ENCODE peak calls at places on chromosomes 13 and 19, in nine cellular contexts. X is pancreas, Y is heart left ventricle, C is ovary, V is PC-9, F is body of pancreas, M is right lobe of liver, D is RWPE2, J is ascending aorta. E is an unnamed sample.

GRCh38 chr13:113962386-113962785 is 11.5 kb downstream of the C13orf46 start:
- DNase-seq in X (no peak), Y (peak; percentile 5), C (no peak), V (no peak), F (peak; percentile 2), M (peak; percentile 4), D (peak; percentile 9), J (no peak), E (no peak)

GRCh38 chr13:34294483-34295129 is 476.7 kb downstream of the RFC3 start:
- DNase-seq in X (no peak), Y (peak; percentile 38), C (no peak), V (no peak), F (peak; percentile 14), M (no peak), D (no peak), J (no peak), E (peak; percentile 33)

GRCh38 chr19:3538965-3539742 is at the start of gene TEKTIP1:
- DNase-seq in X (no peak), Y (no peak), C (no peak), V (no peak), F (no peak), M (no peak), D (no peak), J (no peak), E (no peak)

GRCh38 chr13:107846642-107847041 is 368.7 kb downstream of the LIG4 start:
- DNase-seq in X (no peak), Y (no peak), C (no peak), V (no peak), F (no peak), M (no peak), D (no peak), J (no peak), E (no peak)

GRCh38 chr13:36914648-36915047 is 5.4 kb downstream of the SMAD9 start:
- DNase-seq in X (no peak), Y (no peak), C (no peak), V (no peak), F (no peak), M (no peak), D (no peak), J (no peak), E (no peak)

GRCh38 chr13:31000889-31001288 is 68.4 kb downstream of the TEX26 start:
- DNase-seq in X (no peak), Y (no peak), C (no peak), V (no peak), F (no peak), M (no peak), D (no peak), J (no peak), E (no peak)

GRCh38 chr13:46405457-46405856 is 18.4 kb upstream of the RUBCNL start:
- DNase-seq in X (no peak), Y (no peak), C (no peak), V (no peak), F (no peak), M (no peak), D (no peak), J (no peak), E (no peak)

GRCh38 chr13:104442541-104442940 is 1376.3 kb upstream of the SLC10A2 start:
- DNase-seq in X (no peak), Y (no peak), C (no peak), V (no peak), F (no peak), M (no peak), D (no peak), J (no peak), E (no peak)

GRCh38 chr19:57830071-57830602 is at the start of gene ZNF587B:
- DNase-seq in X (no peak), Y (peak; percentile 72), C (peak; percentile 79), V (no peak), F (peak; percentile 58), M (peak; percentile 44), D (no peak), J (peak; percentile 72), E (peak; percentile 85)

GRCh38 chr13:24997367-24997967 is 98.5 kb upstream of the PABPC3 start:
- DNase-seq in X (no peak), Y (no peak), C (no peak), V (no peak), F (no peak), M (no peak), D (no peak), J (no peak), E (no peak)

GRCh38 chr19:27974082-27974513 is 1238.9 kb downstream of the UQCRFS1 start:
- DNase-seq in X (peak; percentile 23), Y (no peak), C (no peak), V (no peak), F (peak; percentile 57), M (peak; percentile 25), D (no peak), J (no peak), E (no peak)

GRCh38 chr19:41462497-41462896 is 19.5 kb downstream of the ERICH4 start:
- DNase-seq in X (no peak), Y (no peak), C (no peak), V (no peak), F (no peak), M (no peak), D (no peak), J (no peak), E (no peak)

GRCh38 chr19:6935069-6935468 is 47.7 kb downstream of the ADGRE1 start:
- DNase-seq in X (no peak), Y (no peak), C (no peak), V (no peak), F (no peak), M (no peak), D (no peak), J (no peak), E (no peak)

GRCh38 chr19:6935618-6936017 is 48.2 kb downstream of the ADGRE1 start:
- DNase-seq in X (no peak), Y (no peak), C (no peak), V (no peak), F (no peak), M (no peak), D (no peak), J (no peak), E (no peak)

GRCh38 chr19:6925801-6926751 is 38.7 kb downstream of the ADGRE1 start:
- DNase-seq in X (no peak), Y (no peak), C (no peak), V (no peak), F (no peak), M (no peak), D (no peak), J (no peak), E (no peak)

GRCh38 chr19:6930190-6930589 is 42.8 kb downstream of the ADGRE1 start:
- DNase-seq in X (no peak), Y (no peak), C (no peak), V (no peak), F (no peak), M (no peak), D (no peak), J (no peak), E (no peak)
- H3K9me3 ChIP-seq in X (no peaks in the 10 kb centered on the region), Y (peaks cover 42% of the 10 kb centered on the region), C (no peaks in the 10 kb centered on the region), V (peaks cover 3% of the 10 kb centered on the region), F (no peaks in the 10 kb centered on the region), M (no peaks in the 10 kb centered on the region), D (no peaks in the 10 kb centered on the region), J (peaks cover 14% of the 10 kb centered on the region), E (no peaks in the 10 kb centered on the region)

DNA sequence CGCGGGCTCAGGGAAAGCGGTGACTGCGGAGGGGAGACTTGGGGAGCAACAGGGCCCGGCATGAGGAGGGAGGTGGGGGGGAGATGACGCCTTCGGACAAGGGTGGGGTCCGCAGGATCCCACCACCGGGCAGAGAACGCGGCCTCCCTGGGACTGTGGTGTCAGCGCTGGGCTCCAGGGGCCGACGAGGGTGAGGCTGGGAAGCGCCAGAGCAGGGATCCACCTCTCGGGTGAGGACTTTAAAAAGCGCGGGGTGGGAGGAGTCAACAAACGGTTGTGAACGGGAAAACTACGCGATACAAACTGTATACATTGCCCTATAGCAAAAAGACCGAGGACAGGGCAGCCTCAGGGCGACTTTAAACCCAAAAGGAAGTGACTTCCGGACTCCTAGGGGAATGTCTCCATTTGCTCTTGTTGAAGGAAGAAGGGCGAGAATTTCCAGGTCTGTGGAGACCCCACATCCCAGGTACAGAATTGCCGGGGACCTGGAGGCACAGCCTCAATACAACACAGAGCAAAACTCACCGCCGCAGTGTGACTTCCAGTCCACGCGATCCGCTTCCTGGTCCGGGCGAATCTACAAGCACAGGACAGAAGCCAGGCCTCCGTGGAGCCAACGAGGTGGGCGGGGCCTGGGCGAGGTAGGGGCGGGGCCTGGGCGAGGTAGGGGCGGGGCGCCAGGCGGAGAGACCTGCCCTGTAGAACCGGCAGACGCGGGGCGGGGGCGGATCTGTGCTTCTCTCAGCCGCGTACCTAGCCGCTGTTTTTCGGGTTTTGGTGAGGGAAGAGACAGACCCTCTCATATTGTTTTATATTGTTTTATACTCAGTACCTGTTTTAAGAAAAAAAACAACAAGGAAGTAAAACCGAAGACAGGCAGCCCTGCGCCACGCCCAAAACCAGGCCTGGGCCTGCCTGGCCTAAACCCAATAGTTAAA is at the start of gene ZNF888:
- DNase-seq in X (peak; percentile 87), Y (peak; percentile 87), C (peak; percentile 90), V (peak; percentile 75), F (peak; percentile 93), M (peak; percentile 83), D (peak; percentile 81), J (peak; percentile 96), E (peak; percentile 90)
- H3K4me3 ChIP-seq in X (peak within 1 kb of the TSS; percentile 52), Y (peak within 1 kb of the TSS; percentile 75), C (peak within 1 kb of the TSS; percentile 60), V (peak within 1 kb of the TSS; percentile 96), F (peak within 1 kb of the TSS; percentile 28), M (peak within 1 kb of the TSS; percentile 50), D (peak within 1 kb of the TSS; percentile 61), J (peak within 1 kb of the TSS; percentile 79), E (peak within 1 kb of the TSS; percentile 63)

DNA sequence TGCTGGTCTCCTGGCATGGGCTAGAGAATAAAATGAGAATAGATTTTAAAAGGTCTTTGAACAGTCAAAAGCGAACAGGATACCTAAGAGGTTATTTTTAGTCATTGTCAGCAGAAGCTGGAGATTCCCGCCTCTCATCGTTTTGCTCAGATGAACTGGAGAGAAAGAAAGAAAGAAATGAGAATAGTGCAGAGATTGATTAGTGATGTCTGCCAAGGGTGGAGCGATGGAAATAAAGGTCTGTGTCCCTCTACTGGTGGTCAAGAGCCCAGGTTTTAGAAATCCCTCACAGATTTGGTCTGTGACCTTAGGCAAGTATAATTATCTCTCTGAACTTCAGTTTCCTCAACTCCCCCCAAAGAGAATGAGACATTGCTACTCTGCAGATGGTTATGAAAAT is 5.4 kb downstream of the NCAN start:
- DNase-seq in X (no peak), Y (no peak), C (no peak), V (peak; percentile 71), F (no peak), M (no peak), D (no peak), J (no peak), E (no peak)
- H3K27me3 ChIP-seq in X (peaks cover 10% of the 10 kb centered on the region), Y (peaks cover 2% of the 10 kb centered on the region), C (no peaks in the 10 kb centered on the region), V (peaks cover 69% of the 10 kb centered on the region), F (no peaks in the 10 kb centered on the region), M (no peaks in the 10 kb centered on the region), D (peaks cover 15% of the 10 kb centered on the region), J (peaks cover 3% of the 10 kb centered on the region), E (no peaks in the 10 kb centered on the region)

DNA sequence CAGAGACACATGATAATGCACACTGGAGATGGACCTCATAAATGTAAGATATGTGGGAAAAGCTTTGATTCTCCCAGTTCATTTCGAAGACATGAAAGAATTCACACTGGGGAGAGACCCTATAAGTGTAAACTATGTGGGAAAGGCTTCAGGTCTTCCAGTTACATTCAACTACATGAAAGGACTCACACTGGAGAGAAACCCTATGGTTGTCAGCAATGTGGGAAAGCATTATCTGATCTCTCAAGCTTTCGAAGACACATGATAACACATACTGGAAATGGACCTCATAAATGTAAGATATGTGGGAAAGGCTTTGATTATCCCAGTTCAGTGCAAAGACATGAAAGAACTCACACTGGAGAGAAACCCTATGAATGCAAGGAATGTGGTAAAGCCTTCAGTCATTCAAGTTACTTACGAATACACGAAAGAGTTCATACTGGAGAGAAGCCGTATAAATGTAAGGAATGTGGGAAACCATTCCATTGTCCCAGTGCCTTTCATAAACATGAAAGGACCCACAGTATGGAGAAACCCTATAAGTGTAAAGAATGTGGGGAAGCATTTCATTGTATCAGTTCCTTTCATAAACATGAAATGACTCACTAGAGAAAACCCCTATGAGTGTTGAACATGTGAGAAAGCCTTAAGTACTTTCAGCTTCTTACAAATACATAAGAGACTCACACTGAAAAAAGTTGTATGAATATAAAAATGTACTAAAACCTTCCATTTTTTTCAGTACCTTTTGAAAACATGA is 14.7 kb downstream of the ZNF441 start:
- DNase-seq in X (no peak), Y (no peak), C (no peak), V (no peak), F (no peak), M (no peak), D (no peak), J (no peak), E (no peak)
- H3K9me3 ChIP-seq in X (peaks cover 3% of the 10 kb centered on the region), Y (peaks cover 57% of the 10 kb centered on the region), C (peaks cover 48% of the 10 kb centered on the region), V (peaks cover 54% of the 10 kb centered on the region), F (no peaks in the 10 kb centered on the region), M (peaks cover 6% of the 10 kb centered on the region), D (peaks cover 44% of the 10 kb centered on the region), J (peaks cover 100% of the 10 kb centered on the region), E (no peaks in the 10 kb centered on the region)

E was measured in thyroid gland.